ENCODE peak calls at places on chromosomes 6 and 20, in four cellular contexts. One of them, this sample, is unnamed. For H3K27me3 and H3K9me3, the result is how much of the 10 kb centered on the place peaks cover.

GRCh38 chr20:53343433-53343832 is 250.2 kb downstream of the ZNF217 start:
- DNase-seq in HCT116: no peak
- DNase-seq in upper lobe of right lung: no peak
- DNase-seq in left ventricle myocardium inferior: no peak
- DNase-seq in this sample: no peak

GRCh38 chr6:41939091-41939847 is 2.3 kb downstream of the CCND3 start:
- DNase-seq in HCT116: no peak
- DNase-seq in upper lobe of right lung: peak
- DNase-seq in left ventricle myocardium inferior: peak
- DNase-seq in this sample: peak

GRCh38 chr6:170049641-170050491 is 241.0 kb downstream of the DLL1 start:
- DNase-seq in HCT116: no peak
- DNase-seq in upper lobe of right lung: peak
- DNase-seq in left ventricle myocardium inferior: peak
- DNase-seq in this sample: peak

GRCh38 chr6:74731921-74732320 is 473.9 kb downstream of the COL12A1 start:
- DNase-seq in HCT116: no peak
- DNase-seq in upper lobe of right lung: no peak
- DNase-seq in left ventricle myocardium inferior: no peak
- DNase-seq in this sample: no peak

GRCh38 chr20:34557936-34558319 is 590 bp upstream of the MAP1LC3A start:
- DNase-seq in HCT116: no peak
- DNase-seq in upper lobe of right lung: no peak
- DNase-seq in left ventricle myocardium inferior: no peak
- DNase-seq in this sample: no peak

GRCh38 chr6:15449001-15449400 is 203.1 kb downstream of the JARID2 start:
- DNase-seq in HCT116: no peak
- DNase-seq in upper lobe of right lung: no peak
- DNase-seq in left ventricle myocardium inferior: no peak
- DNase-seq in this sample: no peak

GRCh38 chr6:16402501-16402900 is 164.1 kb downstream of the GMPR start:
- DNase-seq in HCT116: no peak
- DNase-seq in upper lobe of right lung: no peak
- DNase-seq in left ventricle myocardium inferior: no peak
- DNase-seq in this sample: no peak

GRCh38 chr6:25403150-25403549 is 124.0 kb downstream of the CARMIL1 start:
- DNase-seq in HCT116: no peak
- DNase-seq in upper lobe of right lung: no peak
- DNase-seq in left ventricle myocardium inferior: no peak
- DNase-seq in this sample: no peak

GRCh38 chr6:157885211-157885788 is 62.3 kb downstream of the SNX9 start:
- DNase-seq in HCT116: no peak
- DNase-seq in upper lobe of right lung: no peak
- DNase-seq in left ventricle myocardium inferior: no peak
- DNase-seq in this sample: no peak

GRCh38 chr6:10559492-10560150 is 38.5 kb downstream of the GCNT2 start:
- DNase-seq in HCT116: no peak
- DNase-seq in upper lobe of right lung: no peak
- DNase-seq in left ventricle myocardium inferior: no peak
- DNase-seq in this sample: no peak

GRCh38 chr20:15496501-15497039 is 1076.7 kb downstream of the KIF16B start:
- DNase-seq in HCT116: no peak
- DNase-seq in upper lobe of right lung: no peak
- DNase-seq in left ventricle myocardium inferior: no peak
- DNase-seq in this sample: no peak

GRCh38 chr6:117404548-117404947 is 21.2 kb downstream of the ROS1 start:
- DNase-seq in HCT116: no peak
- DNase-seq in upper lobe of right lung: no peak
- DNase-seq in left ventricle myocardium inferior: no peak
- DNase-seq in this sample: no peak

GRCh38 chr6:36358235-36358915 is 21.7 kb upstream of the BNIP5 start:
- DNase-seq in HCT116: no peak
- DNase-seq in upper lobe of right lung: no peak
- DNase-seq in left ventricle myocardium inferior: no peak
- DNase-seq in this sample: no peak

GRCh38 chr20:20814685-20815084 is 102.2 kb upstream of the RALGAPA2 start:
- DNase-seq in HCT116: no peak
- DNase-seq in upper lobe of right lung: no peak
- DNase-seq in left ventricle myocardium inferior: no peak
- DNase-seq in this sample: no peak

GRCh38 chr6:298233-299049 is 6.2 kb downstream of the DUSP22 start:
- DNase-seq in HCT116: no peak
- DNase-seq in upper lobe of right lung: no peak
- DNase-seq in left ventricle myocardium inferior: no peak
- DNase-seq in this sample: no peak

GRCh38 chr20:46122071-46122470 is 4.0 kb downstream of the CD40 start:
- DNase-seq in HCT116: no peak
- DNase-seq in upper lobe of right lung: no peak
- DNase-seq in left ventricle myocardium inferior: no peak
- DNase-seq in this sample: no peak

GRCh38 chr20:58708246-58708931 is 15.8 kb downstream of the NPEPL1 start:
- DNase-seq in HCT116: no peak
- DNase-seq in upper lobe of right lung: peak
- DNase-seq in left ventricle myocardium inferior: peak
- DNase-seq in this sample: no peak

GRCh38 chr6:139708342-139709199 is 334.1 kb upstream of the CITED2 start:
- DNase-seq in HCT116: no peak
- DNase-seq in upper lobe of right lung: no peak
- DNase-seq in left ventricle myocardium inferior: no peak
- DNase-seq in this sample: no peak

GRCh38 chr6:29577544-29577943 is 7.4 kb upstream of the OR2H2 start:
- DNase-seq in HCT116: no peak
- DNase-seq in upper lobe of right lung: no peak
- DNase-seq in left ventricle myocardium inferior: no peak
- DNase-seq in this sample: no peak

GRCh38 chr6:118578617-118579016 is 30.5 kb downstream of the PLN start:
- DNase-seq in HCT116: no peak
- DNase-seq in upper lobe of right lung: no peak
- DNase-seq in left ventricle myocardium inferior: no peak
- DNase-seq in this sample: no peak

GRCh38 chr6:84050408-84050807 is 16.8 kb downstream of the MRAP2 start:
- DNase-seq in HCT116: no peak
- DNase-seq in upper lobe of right lung: no peak
- DNase-seq in left ventricle myocardium inferior: no peak
- DNase-seq in this sample: no peak

GRCh38 chr20:24277196-24277595 is 192.2 kb upstream of the SYNDIG1 start:
- DNase-seq in HCT116: no peak
- DNase-seq in upper lobe of right lung: no peak
- DNase-seq in left ventricle myocardium inferior: no peak
- DNase-seq in this sample: no peak

GRCh38 chr6:16103708-16104107 is 25.2 kb upstream of the MYLIP start:
- DNase-seq in HCT116: no peak
- DNase-seq in upper lobe of right lung: no peak
- DNase-seq in left ventricle myocardium inferior: no peak
- DNase-seq in this sample: no peak

GRCh38 chr20:63547484-63548480 is at the start of gene SRMS:
- DNase-seq in HCT116: no peak
- DNase-seq in upper lobe of right lung: no peak
- DNase-seq in left ventricle myocardium inferior: no peak
- DNase-seq in this sample: no peak

GRCh38 chr6:31396422-31397152 is 6.8 kb upstream of the MICA start:
- DNase-seq in HCT116: peak
- DNase-seq in upper lobe of right lung: peak
- DNase-seq in left ventricle myocardium inferior: peak
- DNase-seq in this sample: peak

GRCh38 chr20:846894-847278 is 13.4 kb downstream of the FAM110A start:
- DNase-seq in HCT116: no peak
- DNase-seq in upper lobe of right lung: peak
- DNase-seq in left ventricle myocardium inferior: no peak
- DNase-seq in this sample: peak

GRCh38 chr6:136244061-136244616 is 6.0 kb downstream of the MTFR2 start:
- DNase-seq in HCT116: no peak
- DNase-seq in upper lobe of right lung: no peak
- DNase-seq in left ventricle myocardium inferior: no peak
- DNase-seq in this sample: no peak

GRCh38 chr6:105678516-105678915 is 275.6 kb upstream of the PREP start:
- DNase-seq in HCT116: no peak
- DNase-seq in upper lobe of right lung: no peak
- DNase-seq in left ventricle myocardium inferior: no peak
- DNase-seq in this sample: no peak

GRCh38 chr6:79949235-79949634 is 1.9 kb upstream of the ELOVL4 start:
- DNase-seq in HCT116: peak
- DNase-seq in upper lobe of right lung: no peak
- DNase-seq in left ventricle myocardium inferior: no peak
- DNase-seq in this sample: peak

GRCh38 chr6:46772754-46773153 is 20.4 kb upstream of the MEP1A start:
- DNase-seq in HCT116: no peak
- DNase-seq in upper lobe of right lung: no peak
- DNase-seq in left ventricle myocardium inferior: peak
- DNase-seq in this sample: peak

GRCh38 chr20:58551631-58552030 is 36.4 kb upstream of the APCDD1L start:
- DNase-seq in HCT116: no peak
- DNase-seq in upper lobe of right lung: no peak
- DNase-seq in left ventricle myocardium inferior: no peak
- DNase-seq in this sample: no peak

GRCh38 chr6:135261872-135262725 is 81.0 kb downstream of the MYB start:
- DNase-seq in HCT116: no peak
- DNase-seq in upper lobe of right lung: no peak
- DNase-seq in left ventricle myocardium inferior: no peak
- DNase-seq in this sample: no peak

GRCh38 chr6:3053231-3053508 is 15.1 kb upstream of the RIPK1 start:
- DNase-seq in HCT116: no peak
- DNase-seq in upper lobe of right lung: no peak
- DNase-seq in left ventricle myocardium inferior: no peak
- DNase-seq in this sample: no peak

GRCh38 chr6:5082487-5083306 is 2.4 kb upstream of the PPP1R3G start:
- DNase-seq in HCT116: peak
- DNase-seq in upper lobe of right lung: no peak
- DNase-seq in left ventricle myocardium inferior: no peak
- DNase-seq in this sample: no peak

GRCh38 chr6:108768176-108768555 is 80.1 kb upstream of the ARMC2 start:
- DNase-seq in HCT116: no peak
- DNase-seq in upper lobe of right lung: no peak
- DNase-seq in left ventricle myocardium inferior: no peak
- DNase-seq in this sample: no peak
- H3K27me3 ChIP-seq in HCT116: under half
- H3K27me3 ChIP-seq in upper lobe of right lung: under half
- H3K27me3 ChIP-seq in left ventricle myocardium inferior: under half
- H3K27me3 ChIP-seq in this sample: under half

DNA sequence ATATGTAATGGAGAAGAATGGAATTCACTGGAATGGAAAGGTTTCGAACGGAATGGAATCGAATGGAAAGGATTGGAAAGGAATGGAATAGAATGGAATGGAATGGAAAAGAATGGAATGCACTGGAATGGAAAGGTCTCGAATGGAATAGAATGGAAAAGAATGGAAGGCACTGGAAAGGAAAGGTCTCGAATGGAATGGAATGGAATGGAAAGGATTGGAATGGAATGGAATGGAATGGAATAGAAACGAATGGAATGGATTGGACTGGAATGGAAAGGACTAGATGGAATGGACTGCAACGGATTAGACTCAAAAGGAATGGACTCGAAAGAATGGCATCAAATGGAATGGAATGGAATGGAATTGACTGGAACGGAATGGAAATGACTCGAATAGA is 20.5 kb upstream of the DEFB115 start:
- DNase-seq in HCT116: no peak
- DNase-seq in upper lobe of right lung: no peak
- DNase-seq in left ventricle myocardium inferior: no peak
- DNase-seq in this sample: no peak
- H3K9me3 ChIP-seq in HCT116: half or more
- H3K9me3 ChIP-seq in upper lobe of right lung: under half
- H3K9me3 ChIP-seq in left ventricle myocardium inferior: half or more
- H3K9me3 ChIP-seq in this sample: half or more

GRCh38 chr6:53309897-53310291 is 38.9 kb downstream of the ELOVL5 start:
- DNase-seq in HCT116: no peak
- DNase-seq in upper lobe of right lung: no peak
- DNase-seq in left ventricle myocardium inferior: no peak
- DNase-seq in this sample: no peak
- H3K27me3 ChIP-seq in HCT116: under half
- H3K27me3 ChIP-seq in upper lobe of right lung: under half
- H3K27me3 ChIP-seq in left ventricle myocardium inferior: under half
- H3K27me3 ChIP-seq in this sample: under half

GRCh38 chr6:131574686-131575085 is 1.7 kb downstream of the ARG1 start:
- DNase-seq in HCT116: no peak
- DNase-seq in upper lobe of right lung: no peak
- DNase-seq in left ventricle myocardium inferior: no peak
- DNase-seq in this sample: no peak
- H3K9me3 ChIP-seq in HCT116: under half
- H3K9me3 ChIP-seq in upper lobe of right lung: under half
- H3K9me3 ChIP-seq in left ventricle myocardium inferior: under half
- H3K9me3 ChIP-seq in this sample: under half

GRCh38 chr6:138159246-138159645 is 2.5 kb upstream of the ARFGEF3 start:
- DNase-seq in HCT116: no peak
- DNase-seq in upper lobe of right lung: no peak
- DNase-seq in left ventricle myocardium inferior: no peak
- DNase-seq in this sample: no peak

GRCh38 chr6:138161434-138162103 is at the start of gene ARFGEF3:
- DNase-seq in HCT116: no peak
- DNase-seq in upper lobe of right lung: peak
- DNase-seq in left ventricle myocardium inferior: peak
- DNase-seq in this sample: peak

GRCh38 chr6:138162104-138162946 is 586 bp downstream of the ARFGEF3 start:
- DNase-seq in HCT116: no peak
- DNase-seq in upper lobe of right lung: peak
- DNase-seq in left ventricle myocardium inferior: no peak
- DNase-seq in this sample: no peak

GRCh38 chr6:138160329-138161117 is 1.2 kb upstream of the ARFGEF3 start:
- DNase-seq in HCT116: no peak
- DNase-seq in upper lobe of right lung: no peak
- DNase-seq in left ventricle myocardium inferior: no peak
- DNase-seq in this sample: no peak

DNA sequence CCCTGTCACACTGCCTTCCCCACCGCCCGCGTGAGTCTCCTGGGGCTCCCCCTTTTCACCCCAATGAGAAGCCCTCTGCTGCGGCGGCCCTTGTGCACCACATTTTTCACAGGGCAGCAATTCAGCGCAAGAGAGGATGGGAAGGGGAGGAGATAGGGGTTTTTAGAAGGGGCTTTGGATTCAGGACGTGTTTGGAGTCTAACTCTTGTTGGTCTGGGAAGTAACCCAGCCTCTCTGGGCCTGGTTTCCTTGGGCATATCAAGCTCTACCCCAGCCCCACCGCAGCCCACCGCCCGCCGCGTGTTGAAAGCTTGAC is 663 bp upstream of the ARFGEF3 start:
- DNase-seq in HCT116: no peak
- DNase-seq in upper lobe of right lung: no peak
- DNase-seq in left ventricle myocardium inferior: no peak
- DNase-seq in this sample: no peak
- H3K27me3 ChIP-seq in HCT116: under half
- H3K27me3 ChIP-seq in upper lobe of right lung: under half
- H3K27me3 ChIP-seq in left ventricle myocardium inferior: under half
- H3K27me3 ChIP-seq in this sample: under half